ENCODE peak calls at places on chromosomes 7 and 10, in four cellular contexts. O is AG08396, N is amniotic stem cell, W is HS-5. P is an unnamed sample.

GRCh38 chr10:64959116-64959515 is 1437.9 kb downstream of the REEP3 start:
- DNase-seq in O (no peak), N (no peak), W (no peak), P (no peak)

GRCh38 chr10:75111367-75111905 is at the start of gene SAMD8:
- DNase-seq in O (peak), N (peak), W (peak), P (peak)

GRCh38 chr10:4291995-4292394 is 507.0 kb upstream of the KLF6 start:
- DNase-seq in O (no peak), N (no peak), W (no peak), P (peak)

GRCh38 chr7:121807078-121807477 is 65.9 kb upstream of the PTPRZ1 start:
- DNase-seq in O (no peak), N (no peak), W (no peak), P (no peak)

GRCh38 chr10:9018161-9018843 is 963.8 kb downstream of the GATA3 start:
- DNase-seq in O (no peak), N (no peak), W (no peak), P (no peak)

GRCh38 chr7:98826811-98827231 is 43.0 kb downstream of the TMEM130 start:
- DNase-seq in O (peak), N (no peak), W (no peak), P (peak)

GRCh38 chr7:155969192-155969929 is 157.1 kb upstream of the SHH start:
- DNase-seq in O (no peak), N (no peak), W (no peak), P (no peak)

GRCh38 chr10:59007307-59008025 is 169.0 kb upstream of the PHYHIPL start:
- DNase-seq in O (no peak), N (no peak), W (no peak), P (no peak)

GRCh38 chr10:35822316-35822715 is 180.2 kb upstream of the FZD8 start:
- DNase-seq in O (peak), N (no peak), W (no peak), P (peak)

GRCh38 chr10:43844236-43844635 is 195.6 kb upstream of the ZNF32 start:
- DNase-seq in O (no peak), N (no peak), W (no peak), P (no peak)

GRCh38 chr10:121900443-121901174 is 27.2 kb downstream of the ATE1 start:
- DNase-seq in O (peak), N (peak), W (peak), P (no peak)

P was measured in left ventricle myocardium superior.